ENCODE peak calls at places on chromosomes 7 and 10, in five cellular contexts. One of them, this sample, is unnamed. For H3K4me1, the result is how much of the 10 kb centered on the place peaks cover.

GRCh38 chr7:12741951-12742575 is 54.6 kb downstream of the ARL4A start:
- DNase-seq in transverse colon: no peak
- DNase-seq in left ventricle myocardium inferior: no peak
- DNase-seq in Peyer's patch: no peak
- DNase-seq in A549: no peak
- DNase-seq in this sample: no peak

GRCh38 chr7:12485845-12486244 is 82.2 kb upstream of the VWDE start:
- DNase-seq in transverse colon: no peak
- DNase-seq in A549: no peak
- DNase-seq in left ventricle myocardium inferior: no peak
- DNase-seq in Peyer's patch: no peak
- DNase-seq in this sample: no peak

GRCh38 chr7:131355917-131356777 is 28.5 kb downstream of the MKLN1 start:
- DNase-seq in left ventricle myocardium inferior: no peak
- DNase-seq in Peyer's patch: no peak
- DNase-seq in A549: peak
- DNase-seq in transverse colon: peak
- DNase-seq in this sample: peak

GRCh38 chr7:87564290-87564963 is 36.3 kb downstream of the ABCB1 start:
- DNase-seq in A549: peak
- DNase-seq in Peyer's patch: peak
- DNase-seq in transverse colon: peak
- DNase-seq in left ventricle myocardium inferior: no peak
- DNase-seq in this sample: peak

GRCh38 chr7:99625321-99625720 is 8.6 kb downstream of the ZSCAN25 start:
- DNase-seq in Peyer's patch: no peak
- DNase-seq in left ventricle myocardium inferior: no peak
- DNase-seq in A549: no peak
- DNase-seq in transverse colon: no peak
- DNase-seq in this sample: no peak

GRCh38 chr7:78562191-78562590 is 763.6 kb downstream of the PHTF2 start:
- DNase-seq in Peyer's patch: no peak
- DNase-seq in transverse colon: no peak
- DNase-seq in A549: no peak
- DNase-seq in left ventricle myocardium inferior: no peak
- DNase-seq in this sample: no peak

GRCh38 chr10:131049051-131049450 is 262.5 kb downstream of the TCERG1L start:
- DNase-seq in left ventricle myocardium inferior: no peak
- DNase-seq in A549: no peak
- DNase-seq in transverse colon: no peak
- DNase-seq in Peyer's patch: no peak
- DNase-seq in this sample: no peak

GRCh38 chr7:77246031-77246430 is 46.4 kb upstream of the FGL2 start:
- DNase-seq in transverse colon: no peak
- DNase-seq in left ventricle myocardium inferior: no peak
- DNase-seq in A549: no peak
- DNase-seq in Peyer's patch: peak
- DNase-seq in this sample: no peak

GRCh38 chr10:23065549-23065948 is 29.8 kb upstream of the MSRB2 start:
- DNase-seq in left ventricle myocardium inferior: peak
- DNase-seq in Peyer's patch: peak
- DNase-seq in A549: peak
- DNase-seq in transverse colon: peak
- DNase-seq in this sample: peak

GRCh38 chr7:32564542-32564941 is 69.3 kb downstream of the AVL9 start:
- DNase-seq in Peyer's patch: no peak
- DNase-seq in transverse colon: no peak
- DNase-seq in left ventricle myocardium inferior: no peak
- DNase-seq in A549: peak
- DNase-seq in this sample: no peak

GRCh38 chr10:30359373-30360206 is 10.5 kb upstream of the MTPAP start:
- DNase-seq in transverse colon: peak
- DNase-seq in A549: peak
- DNase-seq in left ventricle myocardium inferior: peak
- DNase-seq in Peyer's patch: peak
- DNase-seq in this sample: peak

GRCh38 chr10:14483417-14483816 is 152.7 kb upstream of the FRMD4A start:
- DNase-seq in A549: no peak
- DNase-seq in transverse colon: no peak
- DNase-seq in left ventricle myocardium inferior: no peak
- DNase-seq in Peyer's patch: no peak
- DNase-seq in this sample: no peak

GRCh38 chr7:21944616-21945373 is 904 bp downstream of the CDCA7L start:
- DNase-seq in transverse colon: peak
- DNase-seq in A549: peak
- DNase-seq in Peyer's patch: peak
- DNase-seq in left ventricle myocardium inferior: peak
- DNase-seq in this sample: peak

GRCh38 chr10:15990523-15991129 is 130.3 kb upstream of the MINDY3 start:
- DNase-seq in Peyer's patch: no peak
- DNase-seq in transverse colon: no peak
- DNase-seq in A549: no peak
- DNase-seq in left ventricle myocardium inferior: no peak
- DNase-seq in this sample: no peak

GRCh38 chr10:80493482-80494021 is 39.4 kb downstream of the TSPAN14 start:
- DNase-seq in left ventricle myocardium inferior: no peak
- DNase-seq in A549: peak
- DNase-seq in transverse colon: no peak
- DNase-seq in Peyer's patch: peak
- DNase-seq in this sample: no peak
- H3K4me1 ChIP-seq in left ventricle myocardium inferior: half or more
- H3K4me1 ChIP-seq in A549: half or more
- H3K4me1 ChIP-seq in transverse colon: under half
- H3K4me1 ChIP-seq in Peyer's patch: under half
- H3K4me1 ChIP-seq in this sample: half or more

GRCh38 chr10:133198621-133199487 is 31.2 kb upstream of the UTF1 start:
- DNase-seq in Peyer's patch: no peak
- DNase-seq in left ventricle myocardium inferior: no peak
- DNase-seq in A549: no peak
- DNase-seq in transverse colon: no peak
- DNase-seq in this sample: no peak
- H3K4me1 ChIP-seq in Peyer's patch: under half
- H3K4me1 ChIP-seq in left ventricle myocardium inferior: under half
- H3K4me1 ChIP-seq in A549: under half
- H3K4me1 ChIP-seq in transverse colon: under half
- H3K4me1 ChIP-seq in this sample: under half

DNA sequence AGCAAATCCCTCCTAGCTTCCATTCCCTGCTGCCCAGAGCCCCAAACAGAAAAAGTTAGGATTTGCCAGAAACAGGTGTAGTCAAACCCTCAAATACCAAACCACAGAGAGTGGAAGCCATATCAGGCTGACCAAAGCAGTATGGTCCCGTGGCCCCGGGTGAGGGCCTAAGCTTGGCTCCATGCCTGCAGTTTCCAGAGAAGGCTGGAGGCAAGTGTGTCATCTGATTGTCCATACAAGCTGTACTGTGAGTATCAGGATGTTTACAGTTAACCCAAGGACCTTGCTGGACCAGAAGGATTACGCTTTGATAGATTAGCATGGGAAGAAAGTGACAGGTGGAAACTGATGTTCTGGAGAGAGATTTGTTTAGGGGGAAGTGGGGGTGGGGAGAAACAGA is 96.3 kb downstream of the PRKAG2 start:
- DNase-seq in Peyer's patch: no peak
- DNase-seq in transverse colon: no peak
- DNase-seq in A549: no peak
- DNase-seq in left ventricle myocardium inferior: no peak
- DNase-seq in this sample: no peak
- H3K4me1 ChIP-seq in Peyer's patch: under half
- H3K4me1 ChIP-seq in transverse colon: under half
- H3K4me1 ChIP-seq in A549: under half
- H3K4me1 ChIP-seq in left ventricle myocardium inferior: under half
- H3K4me1 ChIP-seq in this sample: under half

DNA sequence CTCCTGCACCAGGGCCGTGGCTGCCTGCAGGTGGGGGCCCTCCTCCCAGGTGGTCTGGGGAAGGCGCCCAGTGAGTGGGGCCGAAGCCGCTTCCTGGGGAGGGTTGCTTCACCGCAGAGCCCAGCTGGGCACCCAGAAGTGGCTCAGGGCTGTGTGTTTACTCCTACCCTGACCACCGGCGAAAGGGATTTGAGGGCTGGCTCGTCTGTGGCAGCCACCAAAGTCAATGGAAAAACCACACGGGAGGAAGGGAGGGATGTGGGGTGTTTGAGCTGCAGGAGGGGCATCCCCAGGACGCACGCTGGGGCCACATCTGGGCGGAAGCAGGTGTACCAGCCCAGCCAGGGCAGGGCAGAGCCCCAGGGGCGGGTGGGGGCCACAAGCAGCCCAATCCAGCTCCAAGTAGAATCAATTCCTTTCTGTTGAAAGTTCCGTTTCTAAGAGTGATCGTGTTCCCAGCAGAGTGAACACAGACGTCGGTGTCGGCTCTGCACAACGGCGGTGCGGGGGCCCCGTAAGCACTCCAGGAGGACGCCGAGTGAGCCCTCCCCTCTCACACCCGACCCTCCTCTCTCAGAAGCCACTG is 69.9 kb downstream of the FOXL3 start:
- DNase-seq in A549: no peak
- DNase-seq in Peyer's patch: no peak
- DNase-seq in left ventricle myocardium inferior: peak
- DNase-seq in transverse colon: no peak
- DNase-seq in this sample: no peak
- H3K4me1 ChIP-seq in A549: under half
- H3K4me1 ChIP-seq in Peyer's patch: under half
- H3K4me1 ChIP-seq in left ventricle myocardium inferior: under half
- H3K4me1 ChIP-seq in transverse colon: under half
- H3K4me1 ChIP-seq in this sample: under half

DNA sequence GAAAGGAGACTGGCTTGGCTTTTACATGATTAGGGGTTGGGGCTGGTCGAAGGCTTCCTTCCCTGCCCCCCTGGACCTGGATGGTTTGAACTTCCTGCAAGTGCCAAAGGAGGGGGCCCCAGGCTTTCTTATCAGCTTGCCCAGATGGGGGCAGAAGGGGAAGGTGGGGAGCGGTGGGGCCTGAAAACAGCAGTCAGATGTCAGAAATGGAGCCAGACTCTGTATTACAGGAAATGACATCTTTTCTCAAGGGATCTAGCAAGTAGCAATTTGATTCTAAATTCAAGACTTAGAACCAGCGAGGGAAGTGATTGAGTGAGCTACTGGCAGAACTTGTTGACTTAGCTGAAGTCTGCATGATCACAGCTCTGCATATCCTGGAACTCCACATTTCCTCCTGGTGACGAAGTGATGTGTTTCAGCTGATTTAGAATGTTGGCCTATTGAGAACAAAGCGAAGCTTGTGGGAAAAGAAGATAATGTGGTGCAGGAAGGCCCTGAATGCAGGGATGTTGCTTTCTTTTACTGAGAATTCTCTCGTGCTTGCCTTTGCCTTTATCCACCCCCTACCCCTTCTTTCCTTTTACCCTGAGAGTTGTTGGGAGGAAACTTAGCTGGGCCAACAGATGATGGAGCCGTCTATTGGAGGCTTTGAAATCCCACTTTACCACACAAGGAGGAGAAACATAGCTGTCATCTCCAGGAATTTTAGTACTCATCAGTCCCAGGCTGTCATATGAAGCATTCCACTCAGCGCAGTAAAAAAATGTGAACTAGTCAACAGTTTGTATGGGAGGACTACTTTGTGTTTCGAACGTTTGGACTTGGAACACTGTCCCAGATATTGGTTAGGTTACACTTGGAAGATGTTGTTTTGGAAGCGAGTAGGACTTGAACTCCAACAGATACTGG is 43.2 kb downstream of the CCNY start:
- DNase-seq in Peyer's patch: peak
- DNase-seq in left ventricle myocardium inferior: peak
- DNase-seq in transverse colon: no peak
- DNase-seq in A549: no peak
- DNase-seq in this sample: peak
- H3K4me1 ChIP-seq in Peyer's patch: under half
- H3K4me1 ChIP-seq in left ventricle myocardium inferior: half or more
- H3K4me1 ChIP-seq in transverse colon: under half
- H3K4me1 ChIP-seq in A549: under half
- H3K4me1 ChIP-seq in this sample: under half

DNA sequence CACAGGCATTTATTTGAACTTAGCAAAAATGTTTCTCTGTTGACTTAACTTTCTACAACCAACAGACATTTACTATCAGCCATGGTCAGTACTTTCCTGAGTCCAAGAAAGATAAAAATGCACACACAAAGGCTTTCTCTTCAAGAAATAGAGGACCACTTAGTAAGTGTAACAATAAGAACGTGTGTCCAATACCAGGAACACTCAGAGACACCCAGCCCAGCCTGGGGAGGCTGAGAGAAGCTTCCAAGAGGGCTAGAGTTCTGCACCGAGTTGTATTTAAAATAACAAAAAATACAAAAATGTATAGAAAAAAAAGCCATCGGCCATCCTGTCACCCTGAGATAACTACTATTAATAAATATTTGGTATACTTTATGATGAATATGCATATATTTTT is 35.8 kb downstream of the VSTM4 start:
- DNase-seq in left ventricle myocardium inferior: no peak
- DNase-seq in A549: no peak
- DNase-seq in Peyer's patch: no peak
- DNase-seq in transverse colon: no peak
- DNase-seq in this sample: no peak
- H3K4me1 ChIP-seq in left ventricle myocardium inferior: half or more
- H3K4me1 ChIP-seq in A549: under half
- H3K4me1 ChIP-seq in Peyer's patch: under half
- H3K4me1 ChIP-seq in transverse colon: under half
- H3K4me1 ChIP-seq in this sample: under half

GRCh38 chr7:155882596-155882995 is 70.3 kb upstream of the SHH start:
- DNase-seq in transverse colon: no peak
- DNase-seq in Peyer's patch: no peak
- DNase-seq in A549: peak
- DNase-seq in left ventricle myocardium inferior: no peak
- DNase-seq in this sample: no peak

GRCh38 chr7:155881471-155882350 is 69.4 kb upstream of the SHH start:
- DNase-seq in A549: no peak
- DNase-seq in left ventricle myocardium inferior: no peak
- DNase-seq in Peyer's patch: peak
- DNase-seq in transverse colon: no peak
- DNase-seq in this sample: no peak

GRCh38 chr7:155878674-155879073 is 66.4 kb upstream of the SHH start:
- DNase-seq in left ventricle myocardium inferior: no peak
- DNase-seq in Peyer's patch: no peak
- DNase-seq in transverse colon: no peak
- DNase-seq in A549: no peak
- DNase-seq in this sample: no peak

GRCh38 chr7:155879592-155879991 is 67.3 kb upstream of the SHH start:
- DNase-seq in A549: no peak
- DNase-seq in Peyer's patch: no peak
- DNase-seq in transverse colon: no peak
- DNase-seq in left ventricle myocardium inferior: no peak
- DNase-seq in this sample: no peak

DNA sequence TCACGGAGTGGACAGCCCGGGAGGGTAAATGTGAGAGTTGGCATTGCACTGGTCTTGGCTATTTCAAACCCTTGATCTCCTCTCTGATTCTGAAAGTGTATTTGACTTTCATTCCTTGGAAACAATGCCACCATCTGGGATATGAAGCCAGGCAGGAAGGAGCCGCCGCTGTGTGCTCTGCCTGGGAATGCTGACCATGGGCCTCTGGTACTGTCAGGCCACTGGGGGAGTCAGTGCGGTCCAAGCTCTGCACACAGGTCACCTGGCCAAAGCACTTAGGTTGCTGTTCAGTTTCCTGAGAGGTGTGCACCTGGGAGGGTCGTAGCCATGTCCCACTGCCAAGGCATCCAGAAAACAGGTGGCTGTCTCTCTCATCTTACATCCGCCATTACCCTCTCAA is 68.5 kb upstream of the SHH start:
- DNase-seq in left ventricle myocardium inferior: no peak
- DNase-seq in A549: no peak
- DNase-seq in Peyer's patch: no peak
- DNase-seq in transverse colon: no peak
- DNase-seq in this sample: no peak
- H3K4me1 ChIP-seq in left ventricle myocardium inferior: under half
- H3K4me1 ChIP-seq in A549: under half
- H3K4me1 ChIP-seq in Peyer's patch: under half
- H3K4me1 ChIP-seq in transverse colon: under half
- H3K4me1 ChIP-seq in this sample: under half

GRCh38 chr10:104297697-104298660 is 29.0 kb downstream of the GSTO2 start:
- DNase-seq in transverse colon: no peak
- DNase-seq in Peyer's patch: no peak
- DNase-seq in left ventricle myocardium inferior: peak
- DNase-seq in A549: no peak
- DNase-seq in this sample: no peak
- H3K4me1 ChIP-seq in transverse colon: under half
- H3K4me1 ChIP-seq in Peyer's patch: under half
- H3K4me1 ChIP-seq in left ventricle myocardium inferior: half or more
- H3K4me1 ChIP-seq in A549: under half
- H3K4me1 ChIP-seq in this sample: under half